ENCODE peak calls at places on chromosomes 5 and 9, in four cellular contexts. W is HepG2, G is K562, D is GM12878. O is an unnamed sample.
A peak's percentile ranks its signal among the peaks of the same experiment; 100 is the strongest.

GRCh38 chr9:81132796-81133195 is 556.6 kb downstream of the TLE1 start:
- DNase-seq in D (no peak), G (no peak), W (no peak), O (no peak)

GRCh38 chr5:146877783-146878470 is 630 bp downstream of the PPP2R2B start:
- DNase-seq in D (no peak), W (no peak), G (no peak), O (peak; percentile 65)

GRCh38 chr5:76608833-76609232 is 14.4 kb downstream of the F2RL2 start:
- DNase-seq in W (no peak), D (no peak), G (no peak), O (no peak)

GRCh38 chr9:127866535-127866934 is 10.9 kb downstream of the AK1 start:
- DNase-seq in D (no peak), W (no peak), G (no peak), O (no peak)

GRCh38 chr9:2655411-2655901 is 33.9 kb downstream of the VLDLR start:
- DNase-seq in W (no peak), G (no peak), D (no peak), O (no peak)

GRCh38 chr5:12354686-12355085 is 450.4 kb upstream of the CTNND2 start:
- DNase-seq in G (no peak), W (no peak), D (no peak), O (no peak)

GRCh38 chr5:89437450-89438435 is 554.8 kb upstream of the MEF2C start:
- DNase-seq in W (no peak), D (no peak), G (no peak), O (no peak)

GRCh38 chr9:91408475-91408874 is 15.2 kb downstream of the NFIL3 start:
- DNase-seq in D (no peak), G (no peak), W (no peak), O (no peak)

GRCh38 chr5:149387982-149388381 is 8.9 kb upstream of the IL17B start:
- DNase-seq in W (no peak), D (no peak), G (no peak), O (no peak)

GRCh38 chr5:94778299-94778698 is 159.8 kb downstream of the SLF1 start:
- DNase-seq in W (no peak), G (no peak), D (no peak), O (no peak)

GRCh38 chr5:147887026-147887627 is 8.6 kb downstream of the SCGB3A2 start:
- DNase-seq in W (peak; percentile 3), D (no peak), G (no peak), O (no peak)

GRCh38 chr9:133098871-133099270 is 22.2 kb downstream of the RALGDS start:
- DNase-seq in D (no peak), G (no peak), W (no peak), O (no peak)

GRCh38 chr5:29924107-29924506 is 1269.4 kb upstream of the CDH6 start:
- DNase-seq in G (no peak), D (no peak), W (no peak), O (no peak)

GRCh38 chr5:177096162-177097015 is 9.7 kb downstream of the FGFR4 start:
- DNase-seq in D (no peak), G (no peak), W (no peak), O (no peak)

GRCh38 chr9:115850548-115851304 is 302.9 kb upstream of the PAPPA start:
- DNase-seq in D (no peak), G (no peak), W (no peak), O (no peak)

GRCh38 chr9:212265-212664 is 2.4 kb upstream of the DOCK8 start:
- DNase-seq in D (no peak), W (no peak), G (no peak), O (no peak)

GRCh38 chr9:106891286-106891685 is 28.3 kb downstream of the ZNF462 start:
- DNase-seq in D (no peak), G (no peak), W (no peak), O (no peak)

GRCh38 chr9:34520505-34521385 is 2.0 kb downstream of the ENHO start:
- DNase-seq in W (no peak), G (no peak), D (no peak), O (no peak)

GRCh38 chr9:34377402-34377741 is 674 bp upstream of the MYORG start:
- DNase-seq in G (peak; percentile 12), D (no peak), W (no peak), O (peak; percentile 70)

GRCh38 chr5:178627259-178627598 is 379 bp upstream of the CLK4 start:
- DNase-seq in W (no peak), G (no peak), D (no peak), O (no peak)
- TF ChIP-seq CBFB in W (no peak), G (no peak), D (no peak), O (no peak)

DNA sequence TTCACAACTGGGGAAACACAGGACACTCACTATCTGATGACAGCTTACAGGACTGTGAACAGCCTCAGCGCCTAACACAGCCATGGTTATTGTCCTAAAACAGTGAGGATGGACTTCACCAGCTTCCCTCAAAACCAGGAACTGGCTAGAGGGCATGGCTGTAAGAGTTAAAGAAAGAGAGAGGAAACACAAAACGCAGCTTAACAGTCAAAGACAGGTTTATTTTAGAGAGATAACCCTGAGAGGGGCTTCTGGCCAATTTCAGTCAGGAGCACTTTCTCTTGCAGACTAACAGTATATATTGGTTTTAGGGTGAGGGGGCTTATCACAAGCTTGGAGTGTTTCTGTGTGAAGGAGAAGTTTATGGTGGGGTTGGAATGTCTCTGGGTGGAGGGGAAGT is 35.7 kb upstream of the RANBP17 start:
- DNase-seq in D (no peak), G (no peak), W (no peak), O (no peak)
- TF ChIP-seq CTCF in D (no peak), G (no peak), W (no peak), O (no peak)

GRCh38 chr9:121634800-121635261 is 16.6 kb upstream of the DAB2IP start:
- DNase-seq in G (peak; percentile 63), W (peak; percentile 57), D (no peak), O (peak; percentile 70)
- TF ChIP-seq CBFB in G (no peak), W (no peak), D (no peak), O (no peak)

DNA sequence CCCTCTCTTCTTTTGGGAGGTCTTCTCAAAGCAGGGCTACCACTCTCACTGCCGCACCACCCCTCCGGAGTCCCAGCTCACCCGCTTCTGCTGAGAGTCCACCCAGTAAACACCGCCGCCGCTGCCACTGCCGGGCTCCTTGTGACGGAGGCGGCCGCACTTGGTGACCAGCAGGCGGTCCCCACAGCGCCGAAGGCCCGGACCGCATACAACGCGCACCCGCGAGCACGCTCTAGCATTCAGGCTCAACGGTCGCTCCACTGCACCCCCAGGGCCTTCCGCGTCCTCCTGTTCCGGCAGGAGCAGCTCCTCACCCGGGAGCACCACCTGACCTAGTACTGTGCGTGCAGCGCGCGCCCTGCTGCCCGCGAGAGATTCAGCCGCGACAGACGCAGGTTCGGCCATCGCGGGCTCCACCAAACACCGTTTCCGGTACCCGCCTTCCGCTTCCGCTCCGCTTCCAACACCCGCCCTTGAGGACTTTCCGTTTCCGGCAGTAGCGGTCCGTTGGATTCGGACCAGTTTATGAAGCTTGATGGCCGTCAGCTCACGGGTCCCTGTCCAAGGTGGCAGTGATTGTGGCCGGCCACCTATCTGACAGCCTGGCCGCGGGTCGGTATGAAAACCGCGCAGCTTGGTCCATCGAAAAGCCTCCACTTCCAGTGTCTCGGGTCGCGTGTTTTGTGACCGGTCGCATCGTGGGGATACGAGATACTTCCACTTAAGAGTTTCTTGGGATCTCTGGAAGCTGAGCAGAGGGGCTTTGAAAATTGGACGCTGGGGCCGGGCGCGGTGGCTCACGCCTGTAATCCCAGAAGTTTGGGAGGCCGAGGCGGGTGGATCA is at the start of gene EXOSC3:
- DNase-seq in D (peak; percentile 62), G (peak; percentile 89), W (peak; percentile 92), O (peak; percentile 88)
- TF ChIP-seq CTCF in D (peak; percentile 14), G (peak; percentile 26), W (peak; percentile 59), O (no peak)